ENCODE peak calls at places on chromosomes 11 and 22, in five cellular contexts. A, I, K, G and M are unnamed samples.

GRCh38 chr11:16341853-16342252 is 14.5 kb downstream of the SOX6 start:
- DNase-seq in A (no peak), I (no peak), K (no peak), G (no peak), M (no peak)

GRCh38 chr11:132632641-132633124 is 899.6 kb downstream of the OPCML start:
- DNase-seq in A (peak; percentile 98), I (peak; percentile 39), K (no peak), G (no peak), M (no peak)

GRCh38 chr11:65987336-65987735 is 14.6 kb downstream of the EIF1AD start:
- DNase-seq in A (no peak), I (peak; percentile 14), K (no peak), G (no peak), M (no peak)

GRCh38 chr11:116473790-116474346 is 298.9 kb downstream of the BUD13 start:
- DNase-seq in A (no peak), I (no peak), K (no peak), G (no peak), M (no peak)

GRCh38 chr11:134537941-134538340 is 125.9 kb upstream of the B3GAT1 start:
- DNase-seq in A (no peak), I (no peak), K (no peak), G (no peak), M (no peak)

GRCh38 chr11:35242843-35243242 is 103.9 kb downstream of the CD44 start:
- DNase-seq in A (no peak), I (no peak), K (no peak), G (no peak), M (no peak)

GRCh38 chr11:47905358-47906059 is 57.4 kb upstream of the NUP160 start:
- DNase-seq in A (no peak), I (no peak), K (peak; percentile 69), G (no peak), M (no peak)

GRCh38 chr11:78189851-78190250 is 1.1 kb downstream of the USP35 start:
- DNase-seq in A (peak; percentile 18), I (no peak), K (no peak), G (no peak), M (no peak)

GRCh38 chr11:33709471-33709870 is 8.8 kb upstream of the C11orf91 start:
- DNase-seq in A (peak; percentile 7), I (no peak), K (no peak), G (no peak), M (no peak)

GRCh38 chr11:33713914-33714398 is 13.3 kb upstream of the C11orf91 start:
- DNase-seq in A (no peak), I (no peak), K (no peak), G (no peak), M (no peak)

GRCh38 chr11:33708970-33709369 is 8.3 kb upstream of the C11orf91 start:
- DNase-seq in A (no peak), I (no peak), K (no peak), G (peak; percentile 80), M (no peak)

GRCh38 chr11:33713162-33713913 is 12.7 kb upstream of the C11orf91 start:
- DNase-seq in A (no peak), I (no peak), K (no peak), G (no peak), M (no peak)

GRCh38 chr11:33712436-33712835 is 11.8 kb upstream of the C11orf91 start:
- DNase-seq in A (no peak), I (no peak), K (no peak), G (no peak), M (no peak)
- H3K36me3 ChIP-seq in A (peaks cover 87% of the 10 kb centered on the region), I (peaks cover 70% of the 10 kb centered on the region), K (peaks cover 73% of the 10 kb centered on the region), G (peaks cover 11% of the 10 kb centered on the region), M (peaks cover 37% of the 10 kb centered on the region)

DNA sequence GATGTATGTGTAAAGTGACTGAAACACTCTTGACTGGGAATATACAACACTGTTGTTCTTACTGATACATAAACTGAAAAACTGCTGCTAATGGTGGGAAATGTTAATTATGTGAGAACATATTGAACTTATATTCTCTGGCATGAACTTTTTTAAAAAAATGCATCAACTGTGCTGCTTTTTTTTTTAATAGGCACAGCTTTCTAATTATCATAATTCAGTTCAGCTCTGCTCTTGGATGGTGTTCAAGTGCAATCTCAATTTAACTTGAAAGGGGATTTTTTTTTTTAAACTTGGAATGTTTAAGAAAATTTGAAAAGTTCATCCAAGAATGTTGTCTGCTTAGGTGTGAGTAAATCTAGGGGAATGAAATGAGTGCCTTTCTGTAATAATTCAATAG is 5.2 kb downstream of the TEAD1 start:
- DNase-seq in A (no peak), I (no peak), K (no peak), G (no peak), M (no peak)
- H3K36me3 ChIP-seq in A (no peaks in the 10 kb centered on the region), I (peaks cover 8% of the 10 kb centered on the region), K (no peaks in the 10 kb centered on the region), G (no peaks in the 10 kb centered on the region), M (no peaks in the 10 kb centered on the region)

GRCh38 chr22:17817079-17817478 is 42.8 kb upstream of the BID start:
- DNase-seq in A (no peak), I (no peak), K (no peak), G (no peak), M (no peak)

GRCh38 chr22:17817511-17818065 is 43.3 kb upstream of the BID start:
- DNase-seq in A (no peak), I (no peak), K (no peak), G (no peak), M (no peak)

GRCh38 chr22:17818649-17819048 is 44.4 kb upstream of the BID start:
- DNase-seq in A (no peak), I (no peak), K (no peak), G (no peak), M (no peak)

GRCh38 chr22:17816649-17817048 is 42.4 kb upstream of the BID start:
- DNase-seq in A (no peak), I (no peak), K (no peak), G (no peak), M (no peak)

DNA sequence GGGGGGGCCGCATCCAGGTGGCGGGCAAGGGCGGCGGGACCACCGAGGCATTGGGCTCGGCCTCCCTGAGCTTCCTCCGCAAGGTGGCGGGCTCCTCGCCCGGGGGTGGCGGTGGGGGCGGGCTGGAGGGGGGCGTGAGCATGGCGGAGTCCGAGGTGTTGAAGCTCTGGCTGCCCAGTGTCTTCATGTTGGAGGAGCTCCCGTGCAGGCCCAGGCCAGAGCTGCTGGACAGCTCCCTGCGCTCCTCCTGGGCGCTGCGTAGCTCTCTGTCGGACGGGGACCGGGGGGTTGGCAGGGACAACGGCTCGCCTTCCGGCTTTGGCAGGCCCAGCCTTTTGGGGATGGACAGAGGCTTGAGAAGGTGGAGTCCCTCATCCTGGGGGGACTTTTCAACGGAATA is 43.9 kb upstream of the BID start:
- DNase-seq in A (no peak), I (no peak), K (no peak), G (no peak), M (no peak)
- H3K36me3 ChIP-seq in A (no peaks in the 10 kb centered on the region), I (peaks cover 74% of the 10 kb centered on the region), K (no peaks in the 10 kb centered on the region), G (no peaks in the 10 kb centered on the region), M (peaks cover 19% of the 10 kb centered on the region)

GRCh38 chr11:59791639-59792038 is 18.9 kb downstream of the MRPL16 start:
- DNase-seq in A (no peak), I (no peak), K (no peak), G (no peak), M (no peak)
- H3K36me3 ChIP-seq in A (peaks cover 4% of the 10 kb centered on the region), I (peaks cover 43% of the 10 kb centered on the region), K (peaks cover 49% of the 10 kb centered on the region), G (no peaks in the 10 kb centered on the region), M (peaks cover 8% of the 10 kb centered on the region)